ENCODE peak calls at places on chromosomes 2 and 18, in eight cellular contexts. S is neural progenitor cell, C is GM20000, X is GM04504, J is NCI-H1105, L is NCI-H774, K is GM10248, M is Daoy. N is an unnamed sample.

GRCh38 chr18:58205087-58205779 is 161.2 kb downstream of the NEDD4L start:
- DNase-seq in S (no peak), C (no peak), X (no peak), J (no peak), L (no peak), K (no peak), M (no peak), N (no peak)

GRCh38 chr2:202944403-202944802 is 32.3 kb downstream of the CARF start:
- DNase-seq in S (no peak), C (no peak), X (no peak), J (no peak), L (no peak), K (no peak), M (no peak), N (no peak)

GRCh38 chr18:55387139-55387984 is 200.6 kb downstream of the TCF4 start:
- DNase-seq in S (no peak), C (no peak), X (no peak), J (no peak), L (no peak), K (no peak), M (no peak), N (no peak)

GRCh38 chr2:51218057-51218456 is 186.1 kb upstream of the NRXN1 start:
- DNase-seq in S (no peak), C (no peak), X (no peak), J (no peak), L (no peak), K (no peak), M (no peak), N (no peak)

GRCh38 chr2:10787176-10787968 is 25.2 kb downstream of the PDIA6 start:
- DNase-seq in S (peak), C (peak), X (no peak), J (no peak), L (no peak), K (peak), M (no peak), N (peak)

GRCh38 chr18:61471832-61472406 is 138.7 kb downstream of the CDH20 start:
- DNase-seq in S (peak), C (no peak), X (no peak), J (no peak), L (no peak), K (no peak), M (no peak), N (no peak)

GRCh38 chr2:215878476-215879063 is 134.8 kb downstream of the MREG start:
- DNase-seq in S (no peak), C (no peak), X (no peak), J (no peak), L (no peak), K (no peak), M (no peak), N (no peak)

GRCh38 chr2:172457606-172458005 is 30.2 kb downstream of the ITGA6 start:
- DNase-seq in S (no peak), C (no peak), X (no peak), J (no peak), L (no peak), K (no peak), M (no peak), N (no peak)

GRCh38 chr2:1972948-1973347 is 228.6 kb upstream of the PXDN start:
- DNase-seq in S (no peak), C (no peak), X (no peak), J (no peak), L (no peak), K (no peak), M (no peak), N (no peak)

GRCh38 chr2:43038034-43038719 is 188.2 kb downstream of the ZFP36L2 start:
- DNase-seq in S (no peak), C (no peak), X (no peak), J (no peak), L (no peak), K (no peak), M (peak), N (no peak)

N was measured in GM13976.